ENCODE peak calls at places on chromosomes 2 and 18, in ten cellular contexts. H is sciatic nerve; O is brain microvascular endothelial cell; T is left ventricle myocardium superior; J is CD4-positive, alpha-beta T cell; Y is astrocyte of the spinal cord; L is D721Med; P is fibroblast of pulmonary artery; E is CD8-positive, alpha-beta memory T cell; S is T-cell. K is an unnamed sample.
A peak's percentile ranks its signal among the peaks of the same experiment; 100 is the strongest.

GRCh38 chr2:228771719-228772254 is 499.3 kb downstream of the PID1 start:
- DNase-seq in O (no peak), T (no peak), Y (no peak), H (no peak), J (no peak), S (no peak), P (no peak), E (no peak), L (no peak), K (no peak)

GRCh38 chr2:45009303-45009927 is at the start of gene SIX2:
- DNase-seq in S (no peak), P (peak; percentile 98), H (peak; percentile 93), Y (peak; percentile 97), J (no peak), L (peak; percentile 94), E (no peak), T (peak; percentile 94), O (peak; percentile 99), K (peak; percentile 41)

GRCh38 chr2:151156943-151157705 is 104.5 kb downstream of the RBM43 start:
- DNase-seq in S (no peak), Y (no peak), H (no peak), O (peak; percentile 24), T (no peak), E (no peak), P (peak; percentile 3), L (no peak), J (no peak), K (no peak)

GRCh38 chr18:1047406-1047805 is 142.7 kb downstream of the ADCYAP1 start:
- DNase-seq in J (no peak), E (no peak), Y (peak; percentile 12), L (no peak), S (no peak), P (peak; percentile 25), H (no peak), T (no peak), O (no peak), K (no peak)

GRCh38 chr2:7709907-7710306 is 792.7 kb downstream of the RNF144A start:
- DNase-seq in Y (no peak), T (no peak), O (no peak), E (no peak), J (no peak), L (no peak), H (no peak), S (no peak), P (no peak), K (no peak)

GRCh38 chr2:199018826-199019225 is 438.9 kb downstream of the SATB2 start:
- DNase-seq in P (no peak), L (no peak), H (no peak), E (no peak), O (no peak), T (no peak), Y (peak; percentile 18), S (no peak), J (no peak), K (no peak)

GRCh38 chr18:31100598-31101147 is 1.5 kb downstream of the DSC2 start:
- DNase-seq in H (no peak), P (peak; percentile 17), L (no peak), S (no peak), E (no peak), J (no peak), T (no peak), O (no peak), Y (no peak), K (no peak)

GRCh38 chr2:162833345-162833744 is 5.2 kb downstream of the KCNH7 start:
- DNase-seq in O (no peak), P (no peak), S (no peak), J (no peak), T (no peak), E (no peak), Y (no peak), L (no peak), H (no peak), K (no peak)

GRCh38 chr2:190333928-190334327 is 9.5 kb upstream of the INPP1 start:
- DNase-seq in J (no peak), S (no peak), O (no peak), P (no peak), E (no peak), H (no peak), L (no peak), Y (no peak), T (no peak), K (no peak)

GRCh38 chr18:59052965-59053960 is 86.4 kb upstream of the SEC11C start:
- DNase-seq in P (peak; percentile 27), H (no peak), S (no peak), O (no peak), Y (peak; percentile 24), L (no peak), T (no peak), J (no peak), E (no peak), K (no peak)

GRCh38 chr18:10329116-10329515 is 125.3 kb upstream of the APCDD1 start:
- DNase-seq in T (no peak), J (no peak), S (no peak), O (peak; percentile 6), L (peak; percentile 45), Y (peak; percentile 11), E (no peak), P (no peak), H (no peak), K (no peak)

GRCh38 chr2:46328316-46328715 is 31.1 kb downstream of the EPAS1 start:
- DNase-seq in L (no peak), T (no peak), S (no peak), E (no peak), O (no peak), Y (no peak), P (no peak), H (no peak), J (no peak), K (no peak)

GRCh38 chr2:46876741-46877384 is 38.7 kb downstream of the MCFD2 start:
- DNase-seq in H (peak; percentile 58), S (no peak), O (peak; percentile 78), Y (peak; percentile 88), L (no peak), J (no peak), P (peak; percentile 86), E (no peak), T (peak; percentile 61), K (no peak)

GRCh38 chr18:27564066-27564465 is 379.0 kb upstream of the CHST9 start:
- DNase-seq in L (no peak), J (no peak), P (no peak), S (no peak), T (peak; percentile 29), Y (no peak), E (no peak), O (no peak), H (no peak), K (no peak)

GRCh38 chr2:239904496-239904895 is 120.6 kb downstream of the NDUFA10 start:
- DNase-seq in T (no peak), H (no peak), L (no peak), Y (no peak), S (no peak), E (no peak), O (no peak), P (no peak), J (no peak), K (no peak)

GRCh38 chr2:152718909-152719645 is 657 bp downstream of the ARL6IP6 start:
- DNase-seq in T (no peak), J (no peak), O (peak; percentile 9), H (no peak), E (no peak), S (no peak), L (no peak), Y (peak; percentile 48), P (peak; percentile 17), K (no peak)

GRCh38 chr2:141187063-141187429 is 943.8 kb downstream of the LRP1B start:
- DNase-seq in O (no peak), H (no peak), E (no peak), T (no peak), P (peak; percentile 48), Y (no peak), S (no peak), L (no peak), J (no peak), K (no peak)

GRCh38 chr2:20071397-20072383 is 20.3 kb upstream of the LAPTM4A start:
- DNase-seq in Y (peak; percentile 89), P (peak; percentile 98), S (no peak), T (peak; percentile 83), H (no peak), E (no peak), O (peak; percentile 63), J (no peak), L (no peak), K (no peak)

GRCh38 chr2:104864280-104864599 is 10.3 kb downstream of the POU3F3 start:
- DNase-seq in E (no peak), P (no peak), T (no peak), H (no peak), O (no peak), S (no peak), Y (peak; percentile 21), J (no peak), L (no peak), K (no peak)

GRCh38 chr18:71529708-71530303 is 1014.3 kb downstream of the CBLN2 start:
- DNase-seq in L (no peak), H (no peak), P (peak; percentile 61), O (peak; percentile 14), Y (peak; percentile 61), E (no peak), J (no peak), S (no peak), T (no peak), K (no peak)

GRCh38 chr18:12773369-12773768 is 70.5 kb downstream of the PSMG2 start:
- DNase-seq in E (no peak), O (no peak), J (no peak), L (no peak), S (no peak), T (no peak), P (no peak), Y (no peak), H (no peak), K (no peak)

GRCh38 chr2:208006833-208007232 is 18.5 kb downstream of the PLEKHM3 start:
- DNase-seq in J (no peak), P (no peak), T (no peak), E (no peak), O (no peak), L (no peak), H (no peak), Y (peak; percentile 36), S (no peak), K (no peak)

GRCh38 chr2:237695201-237695780 is 67.9 kb downstream of the LRRFIP1 start:
- DNase-seq in H (no peak), Y (peak; percentile 90), T (no peak), E (no peak), O (peak; percentile 86), J (no peak), L (no peak), P (peak; percentile 83), S (no peak), K (no peak)

GRCh38 chr2:64975232-64975791 is 13.9 kb upstream of the SLC1A4 start:
- DNase-seq in O (peak; percentile 37), E (no peak), T (peak; percentile 80), S (no peak), J (no peak), H (no peak), Y (peak; percentile 56), L (no peak), P (peak; percentile 22), K (no peak)

GRCh38 chr2:107137711-107138110 is 251.7 kb upstream of the ST6GAL2 start:
- DNase-seq in O (no peak), Y (no peak), S (no peak), H (no peak), J (no peak), T (no peak), E (no peak), L (no peak), P (no peak), K (no peak)

GRCh38 chr2:68913359-68913758 is 39.3 kb downstream of the GKN2 start:
- DNase-seq in S (no peak), E (no peak), T (no peak), H (no peak), J (no peak), L (no peak), O (no peak), P (no peak), Y (no peak), K (no peak)

GRCh38 chr2:151238527-151239487 is 22.9 kb downstream of the RBM43 start:
- DNase-seq in J (no peak), E (no peak), H (peak; percentile 67), S (peak; percentile 7), O (peak; percentile 86), P (peak; percentile 95), Y (peak; percentile 79), T (peak; percentile 47), L (peak; percentile 27), K (peak; percentile 65)

GRCh38 chr2:48946444-48947048 is 191.0 kb upstream of the LHCGR start:
- DNase-seq in Y (peak; percentile 41), L (peak; percentile 24), S (peak; percentile 12), T (no peak), J (peak; percentile 0), E (no peak), O (peak; percentile 13), P (peak; percentile 64), H (no peak), K (no peak)